ENCODE peak calls at places on chromosomes 3 and 15, in nine cellular contexts. One of them, this sample, is unnamed.

GRCh38 chr3:49017978-49018706 is at the start of gene DALRD3:
- DNase-seq in fibroblast of pulmonary artery: peak; percentile 53
- DNase-seq in COR-L47: peak; percentile 53
- DNase-seq in brain microvascular endothelial cell: peak; percentile 46
- DNase-seq in D341Med: peak; percentile 77
- DNase-seq in AG04449: no peak
- DNase-seq in activated T-cell treated with anti-CD3 and anti-CD28 coated beads, Interleukin-2, amount 50 U/mL, for 24 hours: peak; percentile 80
- DNase-seq in stimulated activated CD4-positive, alpha-beta T cell treated with anti-CD3 and anti-CD28 coated beads, TNF-alpha, amount 100 ng/mL, for 1 hour: no peak
- DNase-seq in GM20000: peak; percentile 91
- DNase-seq in this sample: peak; percentile 74

GRCh38 chr3:197306374-197307086 is 8.1 kb upstream of the DLG1 start:
- DNase-seq in GM20000: no peak
- DNase-seq in AG04449: no peak
- DNase-seq in activated T-cell treated with anti-CD3 and anti-CD28 coated beads, Interleukin-2, amount 50 U/mL, for 24 hours: no peak
- DNase-seq in COR-L47: no peak
- DNase-seq in brain microvascular endothelial cell: no peak
- DNase-seq in D341Med: no peak
- DNase-seq in fibroblast of pulmonary artery: peak; percentile 84
- DNase-seq in stimulated activated CD4-positive, alpha-beta T cell treated with anti-CD3 and anti-CD28 coated beads, TNF-alpha, amount 100 ng/mL, for 1 hour: no peak
- DNase-seq in this sample: peak; percentile 74

GRCh38 chr3:150345021-150345538 is 63.0 kb upstream of the TSC22D2 start:
- DNase-seq in GM20000: no peak
- DNase-seq in AG04449: no peak
- DNase-seq in activated T-cell treated with anti-CD3 and anti-CD28 coated beads, Interleukin-2, amount 50 U/mL, for 24 hours: no peak
- DNase-seq in stimulated activated CD4-positive, alpha-beta T cell treated with anti-CD3 and anti-CD28 coated beads, TNF-alpha, amount 100 ng/mL, for 1 hour: no peak
- DNase-seq in D341Med: no peak
- DNase-seq in COR-L47: no peak
- DNase-seq in brain microvascular endothelial cell: no peak
- DNase-seq in fibroblast of pulmonary artery: no peak
- DNase-seq in this sample: peak; percentile 40

GRCh38 chr15:85750807-85751730 is 43.7 kb downstream of the KLHL25 start:
- DNase-seq in D341Med: peak; percentile 36
- DNase-seq in GM20000: no peak
- DNase-seq in fibroblast of pulmonary artery: no peak
- DNase-seq in activated T-cell treated with anti-CD3 and anti-CD28 coated beads, Interleukin-2, amount 50 U/mL, for 24 hours: peak; percentile 33
- DNase-seq in stimulated activated CD4-positive, alpha-beta T cell treated with anti-CD3 and anti-CD28 coated beads, TNF-alpha, amount 100 ng/mL, for 1 hour: no peak
- DNase-seq in AG04449: no peak
- DNase-seq in COR-L47: no peak
- DNase-seq in brain microvascular endothelial cell: no peak
- DNase-seq in this sample: no peak

GRCh38 chr3:16252243-16252978 is 12.3 kb downstream of the DPH3 start:
- DNase-seq in activated T-cell treated with anti-CD3 and anti-CD28 coated beads, Interleukin-2, amount 50 U/mL, for 24 hours: no peak
- DNase-seq in D341Med: no peak
- DNase-seq in brain microvascular endothelial cell: no peak
- DNase-seq in stimulated activated CD4-positive, alpha-beta T cell treated with anti-CD3 and anti-CD28 coated beads, TNF-alpha, amount 100 ng/mL, for 1 hour: no peak
- DNase-seq in COR-L47: no peak
- DNase-seq in GM20000: no peak
- DNase-seq in fibroblast of pulmonary artery: no peak
- DNase-seq in AG04449: no peak
- DNase-seq in this sample: no peak

GRCh38 chr15:100207053-100207452 is 134.7 kb downstream of the ADAMTS17 start:
- DNase-seq in activated T-cell treated with anti-CD3 and anti-CD28 coated beads, Interleukin-2, amount 50 U/mL, for 24 hours: no peak
- DNase-seq in brain microvascular endothelial cell: no peak
- DNase-seq in AG04449: no peak
- DNase-seq in COR-L47: no peak
- DNase-seq in D341Med: no peak
- DNase-seq in fibroblast of pulmonary artery: no peak
- DNase-seq in stimulated activated CD4-positive, alpha-beta T cell treated with anti-CD3 and anti-CD28 coated beads, TNF-alpha, amount 100 ng/mL, for 1 hour: no peak
- DNase-seq in GM20000: no peak
- DNase-seq in this sample: no peak

GRCh38 chr3:126315916-126316514 is 41.2 kb downstream of the KLF15 start:
- DNase-seq in activated T-cell treated with anti-CD3 and anti-CD28 coated beads, Interleukin-2, amount 50 U/mL, for 24 hours: no peak
- DNase-seq in COR-L47: no peak
- DNase-seq in brain microvascular endothelial cell: no peak
- DNase-seq in D341Med: no peak
- DNase-seq in AG04449: no peak
- DNase-seq in GM20000: no peak
- DNase-seq in fibroblast of pulmonary artery: no peak
- DNase-seq in stimulated activated CD4-positive, alpha-beta T cell treated with anti-CD3 and anti-CD28 coated beads, TNF-alpha, amount 100 ng/mL, for 1 hour: no peak
- DNase-seq in this sample: no peak

GRCh38 chr3:140630366-140630765 is 47.5 kb upstream of the TRIM42 start:
- DNase-seq in AG04449: no peak
- DNase-seq in fibroblast of pulmonary artery: no peak
- DNase-seq in GM20000: no peak
- DNase-seq in activated T-cell treated with anti-CD3 and anti-CD28 coated beads, Interleukin-2, amount 50 U/mL, for 24 hours: no peak
- DNase-seq in stimulated activated CD4-positive, alpha-beta T cell treated with anti-CD3 and anti-CD28 coated beads, TNF-alpha, amount 100 ng/mL, for 1 hour: no peak
- DNase-seq in COR-L47: no peak
- DNase-seq in D341Med: no peak
- DNase-seq in brain microvascular endothelial cell: no peak
- DNase-seq in this sample: no peak

GRCh38 chr15:77542491-77543001 is 90.2 kb downstream of the LINGO1 start:
- DNase-seq in fibroblast of pulmonary artery: peak; percentile 21
- DNase-seq in D341Med: no peak
- DNase-seq in AG04449: no peak
- DNase-seq in activated T-cell treated with anti-CD3 and anti-CD28 coated beads, Interleukin-2, amount 50 U/mL, for 24 hours: no peak
- DNase-seq in COR-L47: no peak
- DNase-seq in brain microvascular endothelial cell: no peak
- DNase-seq in stimulated activated CD4-positive, alpha-beta T cell treated with anti-CD3 and anti-CD28 coated beads, TNF-alpha, amount 100 ng/mL, for 1 hour: no peak
- DNase-seq in GM20000: no peak
- DNase-seq in this sample: peak; percentile 16

GRCh38 chr3:83393276-83393675 is 1565.5 kb upstream of the CADM2 start:
- DNase-seq in GM20000: no peak
- DNase-seq in stimulated activated CD4-positive, alpha-beta T cell treated with anti-CD3 and anti-CD28 coated beads, TNF-alpha, amount 100 ng/mL, for 1 hour: no peak
- DNase-seq in activated T-cell treated with anti-CD3 and anti-CD28 coated beads, Interleukin-2, amount 50 U/mL, for 24 hours: no peak
- DNase-seq in brain microvascular endothelial cell: no peak
- DNase-seq in D341Med: no peak
- DNase-seq in AG04449: no peak
- DNase-seq in COR-L47: no peak
- DNase-seq in fibroblast of pulmonary artery: no peak
- DNase-seq in this sample: no peak

GRCh38 chr3:178709047-178709446 is 172.8 kb downstream of the KCNMB2 start:
- DNase-seq in AG04449: no peak
- DNase-seq in activated T-cell treated with anti-CD3 and anti-CD28 coated beads, Interleukin-2, amount 50 U/mL, for 24 hours: no peak
- DNase-seq in COR-L47: no peak
- DNase-seq in GM20000: no peak
- DNase-seq in brain microvascular endothelial cell: no peak
- DNase-seq in stimulated activated CD4-positive, alpha-beta T cell treated with anti-CD3 and anti-CD28 coated beads, TNF-alpha, amount 100 ng/mL, for 1 hour: no peak
- DNase-seq in fibroblast of pulmonary artery: no peak
- DNase-seq in D341Med: no peak
- DNase-seq in this sample: no peak

GRCh38 chr3:184480831-184481230 is 80.8 kb upstream of the EPHB3 start:
- DNase-seq in D341Med: no peak
- DNase-seq in activated T-cell treated with anti-CD3 and anti-CD28 coated beads, Interleukin-2, amount 50 U/mL, for 24 hours: no peak
- DNase-seq in stimulated activated CD4-positive, alpha-beta T cell treated with anti-CD3 and anti-CD28 coated beads, TNF-alpha, amount 100 ng/mL, for 1 hour: no peak
- DNase-seq in COR-L47: no peak
- DNase-seq in GM20000: no peak
- DNase-seq in brain microvascular endothelial cell: no peak
- DNase-seq in AG04449: no peak
- DNase-seq in fibroblast of pulmonary artery: no peak
- DNase-seq in this sample: no peak

GRCh38 chr3:150114273-150114672 is 143.6 kb upstream of the PFN2 start:
- DNase-seq in fibroblast of pulmonary artery: no peak
- DNase-seq in GM20000: no peak
- DNase-seq in COR-L47: no peak
- DNase-seq in AG04449: no peak
- DNase-seq in activated T-cell treated with anti-CD3 and anti-CD28 coated beads, Interleukin-2, amount 50 U/mL, for 24 hours: no peak
- DNase-seq in stimulated activated CD4-positive, alpha-beta T cell treated with anti-CD3 and anti-CD28 coated beads, TNF-alpha, amount 100 ng/mL, for 1 hour: no peak
- DNase-seq in brain microvascular endothelial cell: no peak
- DNase-seq in D341Med: no peak
- DNase-seq in this sample: no peak

GRCh38 chr15:86183765-86184491 is 104.3 kb downstream of the AGBL1 start:
- DNase-seq in stimulated activated CD4-positive, alpha-beta T cell treated with anti-CD3 and anti-CD28 coated beads, TNF-alpha, amount 100 ng/mL, for 1 hour: no peak
- DNase-seq in AG04449: no peak
- DNase-seq in GM20000: no peak
- DNase-seq in D341Med: peak; percentile 69
- DNase-seq in fibroblast of pulmonary artery: no peak
- DNase-seq in activated T-cell treated with anti-CD3 and anti-CD28 coated beads, Interleukin-2, amount 50 U/mL, for 24 hours: no peak
- DNase-seq in COR-L47: no peak
- DNase-seq in brain microvascular endothelial cell: no peak
- DNase-seq in this sample: no peak

GRCh38 chr3:66236281-66236680 is 15.5 kb downstream of the SLC25A26 start:
- DNase-seq in D341Med: peak; percentile 40
- DNase-seq in activated T-cell treated with anti-CD3 and anti-CD28 coated beads, Interleukin-2, amount 50 U/mL, for 24 hours: no peak
- DNase-seq in fibroblast of pulmonary artery: peak; percentile 18
- DNase-seq in stimulated activated CD4-positive, alpha-beta T cell treated with anti-CD3 and anti-CD28 coated beads, TNF-alpha, amount 100 ng/mL, for 1 hour: no peak
- DNase-seq in AG04449: no peak
- DNase-seq in brain microvascular endothelial cell: no peak
- DNase-seq in COR-L47: no peak
- DNase-seq in GM20000: no peak
- DNase-seq in this sample: peak; percentile 12

GRCh38 chr3:31733234-31733667 is 200.5 kb downstream of the STT3B start:
- DNase-seq in COR-L47: peak; percentile 31
- DNase-seq in stimulated activated CD4-positive, alpha-beta T cell treated with anti-CD3 and anti-CD28 coated beads, TNF-alpha, amount 100 ng/mL, for 1 hour: no peak
- DNase-seq in AG04449: no peak
- DNase-seq in brain microvascular endothelial cell: no peak
- DNase-seq in fibroblast of pulmonary artery: peak; percentile 29
- DNase-seq in GM20000: no peak
- DNase-seq in activated T-cell treated with anti-CD3 and anti-CD28 coated beads, Interleukin-2, amount 50 U/mL, for 24 hours: no peak
- DNase-seq in D341Med: no peak
- DNase-seq in this sample: no peak